ENCODE peak calls at places on chromosomes 3 and 15, in six cellular contexts. Z is gastrocnemius medialis, J is K562, V is endodermal cell, P is ovary, I is left ventricle myocardium inferior. T is an unnamed sample.

GRCh38 chr3:150419959-150420358 is 11.9 kb downstream of the TSC22D2 start:
- DNase-seq in P (no peak), I (no peak), J (no peak), V (no peak), Z (no peak), T (no peak)

GRCh38 chr3:101279765-101280385 is 40.5 kb downstream of the IMPG2 start:
- DNase-seq in Z (no peak), V (no peak), P (no peak), J (no peak), I (no peak), T (no peak)

GRCh38 chr3:193746832-193747231 is 153.8 kb downstream of the OPA1 start:
- DNase-seq in P (no peak), I (no peak), Z (no peak), J (no peak), V (no peak), T (no peak)

GRCh38 chr15:64878708-64879107 is 33.0 kb upstream of the ANKDD1A start:
- DNase-seq in I (no peak), Z (peak; percentile 42), J (no peak), V (no peak), P (no peak), T (no peak)

GRCh38 chr15:63945838-63946298 is 100.4 kb downstream of the DAPK2 start:
- DNase-seq in J (no peak), Z (no peak), I (no peak), P (no peak), V (peak; percentile 62), T (peak; percentile 94)

GRCh38 chr3:186772281-186772885 is 11.0 kb upstream of the EIF4A2 start:
- DNase-seq in I (no peak), Z (no peak), P (no peak), J (no peak), V (peak; percentile 66), T (no peak)

GRCh38 chr3:189165092-189165491 is 6.7 kb upstream of the TPRG1 start:
- DNase-seq in V (no peak), I (no peak), J (no peak), P (no peak), Z (no peak), T (no peak)

GRCh38 chr15:80693682-80694623 is 1.2 kb upstream of the ABHD17C start:
- DNase-seq in V (no peak), I (no peak), P (no peak), J (no peak), Z (no peak), T (no peak)

GRCh38 chr15:31501536-31502157 is 175.0 kb downstream of the KLF13 start:
- DNase-seq in I (no peak), P (no peak), V (no peak), Z (no peak), J (no peak), T (peak; percentile 16)

GRCh38 chr15:67178569-67179210 is 75.8 kb downstream of the AAGAB start:
- DNase-seq in P (no peak), I (no peak), Z (no peak), V (no peak), J (peak; percentile 79), T (no peak)

GRCh38 chr3:122063908-122064307 is 8.7 kb downstream of the CD86 start:
- DNase-seq in V (no peak), I (no peak), P (no peak), Z (no peak), J (no peak), T (no peak)

GRCh38 chr15:85706779-85707518 is 87.8 kb downstream of the KLHL25 start:
- DNase-seq in Z (no peak), P (no peak), V (no peak), J (no peak), I (no peak), T (no peak)

GRCh38 chr3:86029590-86029989 is 961.4 kb downstream of the VGLL3 start:
- DNase-seq in Z (no peak), I (no peak), J (no peak), V (no peak), P (no peak), T (no peak)

GRCh38 chr3:159824341-159824740 is 164.3 kb upstream of the IL12A start:
- DNase-seq in V (no peak), J (no peak), Z (peak; percentile 83), P (no peak), I (no peak), T (no peak)

GRCh38 chr3:73563896-73564582 is 60.7 kb downstream of the PDZRN3 start:
- DNase-seq in J (no peak), I (no peak), Z (no peak), P (no peak), V (no peak), T (no peak)

GRCh38 chr3:102206506-102207145 is 228.2 kb upstream of the ZPLD1 start:
- DNase-seq in Z (peak; percentile 73), P (no peak), I (peak; percentile 75), J (no peak), V (no peak), T (peak; percentile 63)

GRCh38 chr15:100191161-100191560 is 150.6 kb downstream of the ADAMTS17 start:
- DNase-seq in V (no peak), J (no peak), Z (no peak), P (no peak), I (no peak), T (no peak)

GRCh38 chr15:85496146-85496545 is 115.7 kb downstream of the AKAP13 start:
- DNase-seq in Z (no peak), V (no peak), J (no peak), P (no peak), I (no peak), T (no peak)

GRCh38 chr3:8886556-8886955 is 76.7 kb downstream of the RAD18 start:
- DNase-seq in V (no peak), P (no peak), I (no peak), Z (no peak), J (no peak), T (no peak)

GRCh38 chr15:92811514-92811913 is 88.6 kb upstream of the CHD2 start:
- DNase-seq in V (no peak), Z (no peak), J (peak; percentile 66), I (no peak), P (no peak), T (no peak)

GRCh38 chr3:172107403-172107802 is 68.0 kb downstream of the FNDC3B start:
- DNase-seq in I (no peak), P (no peak), Z (no peak), J (peak; percentile 45), V (no peak), T (no peak)

GRCh38 chr3:77259701-77260100 is 219.8 kb downstream of the ROBO2 start:
- DNase-seq in J (no peak), V (no peak), P (no peak), Z (no peak), I (no peak), T (no peak)

GRCh38 chr3:22713936-22714335 is 489.2 kb upstream of the UBE2E2 start:
- DNase-seq in J (no peak), V (no peak), Z (no peak), P (no peak), I (no peak), T (no peak)

GRCh38 chr15:28109626-28110415 is 10.7 kb upstream of the OCA2 start:
- DNase-seq in Z (no peak), I (no peak), P (peak; percentile 13), V (peak; percentile 47), J (no peak), T (no peak)

DNA sequence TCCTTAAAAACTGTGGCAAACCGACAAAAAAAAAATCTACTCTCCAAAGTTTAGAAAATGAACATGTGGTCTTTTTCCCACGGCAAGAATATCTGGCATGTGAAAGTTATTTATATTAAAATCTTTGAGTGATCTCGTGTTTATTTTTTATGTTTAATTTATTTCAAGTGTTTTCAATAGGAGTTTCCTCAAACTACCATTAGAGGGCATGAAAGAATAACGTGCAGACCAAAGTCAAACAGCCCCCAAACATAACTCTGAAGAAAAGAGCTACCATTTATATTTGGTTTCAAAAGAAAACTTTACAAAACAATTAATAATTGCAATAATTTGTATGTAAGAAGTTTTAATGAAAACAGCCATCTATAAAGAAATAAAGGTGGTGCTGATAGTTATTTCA is 286.3 kb downstream of the ZIC4 start:
- DNase-seq in Z (no peak), P (no peak), V (no peak), I (no peak), J (no peak), T (no peak)
- TF ChIP-seq CTCF in Z (no peak), P (no peak), V (peak; percentile 74), I (peak; percentile 45), J (peak; percentile 7), T (no peak)

GRCh38 chr3:15796331-15796730 is 1.4 kb downstream of the ANKRD28 start:
- DNase-seq in Z (no peak), J (no peak), I (no peak), P (no peak), V (no peak), T (no peak)

GRCh38 chr3:15796771-15797599 is 794 bp downstream of the ANKRD28 start:
- DNase-seq in V (peak; percentile 62), P (peak; percentile 31), Z (peak; percentile 35), I (no peak), J (peak; percentile 42), T (no peak)

GRCh38 chr3:15795563-15796308 is 2.0 kb downstream of the ANKRD28 start:
- DNase-seq in J (peak; percentile 35), P (no peak), Z (no peak), I (no peak), V (no peak), T (no peak)

GRCh38 chr3:15794842-15795562 is 2.8 kb downstream of the ANKRD28 start:
- DNase-seq in Z (no peak), P (no peak), I (no peak), J (no peak), V (no peak), T (no peak)

GRCh38 chr3:15794303-15794771 is 3.4 kb downstream of the ANKRD28 start:
- DNase-seq in V (no peak), Z (no peak), J (peak; percentile 45), P (no peak), I (no peak), T (no peak)
- H3K27me3 ChIP-seq in V (no peaks in the 10 kb centered on the region), Z (no peaks in the 10 kb centered on the region), J (no peaks in the 10 kb centered on the region), P (no peaks in the 10 kb centered on the region), I (no peaks in the 10 kb centered on the region), T (no peaks in the 10 kb centered on the region)

GRCh38 chr3:103440539-103441113 is 1005.8 kb downstream of the ZPLD1 start:
- DNase-seq in V (no peak), P (no peak), J (no peak), I (no peak), Z (no peak), T (no peak)
- TF ChIP-seq CTCF in V (peak; percentile 68), P (no peak), J (no peak), I (no peak), Z (no peak), T (no peak)

DNA sequence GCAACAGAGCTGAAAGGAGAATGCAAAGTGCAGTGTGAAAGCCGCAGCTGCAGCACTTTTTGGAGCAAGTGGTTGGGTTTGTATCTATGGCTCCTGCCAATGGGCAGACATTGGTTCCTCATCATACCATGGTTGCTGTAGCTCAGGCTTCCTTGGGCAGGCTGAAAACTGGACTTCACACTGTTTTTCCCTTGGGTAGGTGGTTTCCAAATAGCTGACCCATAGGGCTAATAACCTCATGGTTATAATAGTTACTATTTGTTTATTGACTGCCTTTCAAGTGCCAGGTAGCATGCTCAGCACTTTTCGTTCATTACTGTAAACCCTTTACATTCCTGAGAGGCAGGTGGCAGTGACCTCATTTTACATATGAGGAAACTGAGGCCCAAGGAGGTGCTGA is 4.5 kb downstream of the CGNL1 start:
- DNase-seq in P (no peak), Z (no peak), I (no peak), V (peak; percentile 31), J (no peak), T (no peak)
- H3K27me3 ChIP-seq in P (no peaks in the 10 kb centered on the region), Z (peaks cover 17% of the 10 kb centered on the region), I (peaks cover 63% of the 10 kb centered on the region), V (no peaks in the 10 kb centered on the region), J (peaks cover 55% of the 10 kb centered on the region), T (no peaks in the 10 kb centered on the region)

GRCh38 chr3:59401924-59402323 is 352.1 kb upstream of the CFAP20DC start:
- DNase-seq in V (no peak), I (no peak), J (no peak), Z (no peak), P (no peak), T (no peak)
- TF ChIP-seq CTCF in V (no peak), I (no peak), J (no peak), Z (no peak), P (no peak), T (no peak)

T was measured in breast epithelium.